ENCODE peak calls at places on chromosomes 5 and 9, in nine cellular contexts. B is caudate nucleus; Z is stimulated activated CD8-positive, alpha-beta memory T cell treated with anti-CD3 and anti-CD28 coated beads, Interleukin-7, amount 100 ng/mL, for 48 hours; X is tibial artery; J is C1 segment of cervical spinal cord; P is activated CD4-positive, alpha-beta T cell treated with anti-CD3 and anti-CD28 coated beads, Interleukin-2, amount 10 ng/mL, durations not matched to agents 24 days and 14 days; Y is activated CD8-positive, alpha-beta memory T cell treated with anti-CD3 and anti-CD28 coated beads, Interleukin-2, amount 50 U/mL, for 48 hours; A is activated T-helper 1 cell treated with anti-CD3 and anti-CD28 coated beads, Interleukin-12 subunit alpha, Interleukin-12 subunit beta, Interleukin-2, Interleukin-4 antibody, amounts not matched to agents 30 ng/mL and 10 ng/mL and 1 ng/mL, durations not matched to agents 14 hours and 24 hours and 36 hours; C is A172. N is an unnamed sample.

GRCh38 chr5:1310118-1310517 is 15.2 kb upstream of the TERT start:
- DNase-seq in B (no peak), A (no peak), Y (peak), J (no peak), Z (no peak), X (no peak), C (no peak), P (no peak), N (no peak)

GRCh38 chr9:93071464-93071863 is 13.0 kb downstream of the SUSD3 start:
- DNase-seq in J (no peak), Y (no peak), Z (no peak), B (no peak), X (no peak), P (peak), C (peak), A (no peak), N (peak)

GRCh38 chr9:84945878-84946538 is 276.5 kb downstream of the NTRK2 start:
- DNase-seq in J (no peak), C (no peak), A (no peak), Z (no peak), B (no peak), X (no peak), Y (no peak), P (no peak), N (no peak)

GRCh38 chr9:136023401-136024225 is 62.4 kb upstream of the UBAC1 start:
- DNase-seq in A (no peak), J (no peak), C (no peak), Z (no peak), X (peak), P (no peak), Y (peak), B (no peak), N (no peak)

GRCh38 chr5:73214921-73215490 is 42.0 kb downstream of the TMEM174 start:
- DNase-seq in X (no peak), J (no peak), P (no peak), Y (no peak), B (no peak), A (no peak), Z (no peak), C (no peak), N (no peak)

GRCh38 chr9:121499427-121500164 is at the start of gene GGTA1:
- DNase-seq in Z (no peak), P (peak), J (no peak), Y (peak), B (peak), X (peak), A (no peak), C (peak), N (peak)

GRCh38 chr9:13386935-13387667 is 107.6 kb upstream of the MPDZ start:
- DNase-seq in Y (no peak), Z (no peak), J (no peak), A (no peak), X (no peak), P (no peak), B (no peak), C (no peak), N (no peak)

GRCh38 chr5:177446184-177447065 is at the start of gene PRR7:
- DNase-seq in C (peak), X (no peak), P (peak), Y (peak), J (peak), A (peak), Z (no peak), B (peak), N (peak)

GRCh38 chr9:13140843-13141592 is 138.5 kb downstream of the MPDZ start:
- DNase-seq in Y (no peak), X (no peak), P (no peak), B (no peak), C (no peak), J (no peak), Z (no peak), A (no peak), N (no peak)

N was measured in H54.